ENCODE peak calls at places on chromosomes 11 and 22, in ten cellular contexts. One of them, this sample, is unnamed.

GRCh38 chr22:45977003-45977395 is at the start of gene WNT7B:
- DNase-seq in MM.1S: peak; percentile 37
- DNase-seq in colonic mucosa: no peak
- DNase-seq in H9: no peak
- DNase-seq in heart right ventricle: no peak
- DNase-seq in Peyer's patch: no peak
- DNase-seq in ovary: no peak
- DNase-seq in neural progenitor cell: peak; percentile 72
- DNase-seq in prostate gland: peak; percentile 58
- DNase-seq in endodermal cell: peak; percentile 74
- DNase-seq in this sample: peak; percentile 63

GRCh38 chr11:46281374-46281831 is 3.9 kb downstream of the CREB3L1 start:
- DNase-seq in endodermal cell: peak; percentile 70
- DNase-seq in ovary: no peak
- DNase-seq in neural progenitor cell: peak; percentile 59
- DNase-seq in MM.1S: no peak
- DNase-seq in Peyer's patch: no peak
- DNase-seq in heart right ventricle: no peak
- DNase-seq in colonic mucosa: peak; percentile 87
- DNase-seq in H9: no peak
- DNase-seq in prostate gland: peak; percentile 23
- DNase-seq in this sample: no peak

GRCh38 chr11:115528217-115528616 is 24.0 kb upstream of the CADM1 start:
- DNase-seq in ovary: no peak
- DNase-seq in neural progenitor cell: peak; percentile 33
- DNase-seq in H9: no peak
- DNase-seq in endodermal cell: peak; percentile 57
- DNase-seq in colonic mucosa: no peak
- DNase-seq in MM.1S: no peak
- DNase-seq in Peyer's patch: no peak
- DNase-seq in heart right ventricle: no peak
- DNase-seq in prostate gland: no peak
- DNase-seq in this sample: no peak

GRCh38 chr22:40728731-40729189 is 49.5 kb downstream of the MCHR1 start:
- DNase-seq in H9: no peak
- DNase-seq in ovary: no peak
- DNase-seq in Peyer's patch: peak; percentile 56
- DNase-seq in prostate gland: peak; percentile 39
- DNase-seq in colonic mucosa: no peak
- DNase-seq in neural progenitor cell: no peak
- DNase-seq in MM.1S: no peak
- DNase-seq in heart right ventricle: no peak
- DNase-seq in endodermal cell: no peak
- DNase-seq in this sample: no peak

GRCh38 chr11:11135820-11136476 is 217.1 kb downstream of the CSNK2A3 start:
- DNase-seq in neural progenitor cell: no peak
- DNase-seq in heart right ventricle: no peak
- DNase-seq in endodermal cell: no peak
- DNase-seq in ovary: no peak
- DNase-seq in prostate gland: peak; percentile 56
- DNase-seq in Peyer's patch: no peak
- DNase-seq in colonic mucosa: no peak
- DNase-seq in H9: no peak
- DNase-seq in MM.1S: no peak
- DNase-seq in this sample: peak; percentile 5

GRCh38 chr11:66878554-66878953 is 21.7 kb downstream of the LRFN4 start:
- DNase-seq in Peyer's patch: no peak
- DNase-seq in heart right ventricle: no peak
- DNase-seq in ovary: no peak
- DNase-seq in MM.1S: no peak
- DNase-seq in colonic mucosa: no peak
- DNase-seq in H9: no peak
- DNase-seq in prostate gland: no peak
- DNase-seq in endodermal cell: no peak
- DNase-seq in neural progenitor cell: no peak
- DNase-seq in this sample: no peak

GRCh38 chr22:39627865-39628562 is 57.5 kb downstream of the CACNA1I start:
- DNase-seq in MM.1S: no peak
- DNase-seq in Peyer's patch: no peak
- DNase-seq in H9: no peak
- DNase-seq in colonic mucosa: no peak
- DNase-seq in neural progenitor cell: peak; percentile 54
- DNase-seq in prostate gland: no peak
- DNase-seq in heart right ventricle: no peak
- DNase-seq in ovary: no peak
- DNase-seq in endodermal cell: no peak
- DNase-seq in this sample: no peak

GRCh38 chr11:125091247-125091876 is 20.1 kb downstream of the TMEM218 start:
- DNase-seq in neural progenitor cell: peak; percentile 89
- DNase-seq in prostate gland: no peak
- DNase-seq in H9: peak; percentile 68
- DNase-seq in MM.1S: no peak
- DNase-seq in colonic mucosa: peak; percentile 16
- DNase-seq in heart right ventricle: no peak
- DNase-seq in endodermal cell: peak; percentile 87
- DNase-seq in Peyer's patch: no peak
- DNase-seq in ovary: peak; percentile 62
- DNase-seq in this sample: peak; percentile 51

GRCh38 chr22:26570126-26570525 is 19.8 kb downstream of the TPST2 start:
- DNase-seq in prostate gland: peak; percentile 28
- DNase-seq in Peyer's patch: no peak
- DNase-seq in ovary: no peak
- DNase-seq in H9: no peak
- DNase-seq in heart right ventricle: no peak
- DNase-seq in colonic mucosa: peak; percentile 40
- DNase-seq in MM.1S: no peak
- DNase-seq in endodermal cell: no peak
- DNase-seq in neural progenitor cell: no peak
- DNase-seq in this sample: no peak

GRCh38 chr11:131944709-131945108 is 574.3 kb downstream of the NTM start:
- DNase-seq in MM.1S: no peak
- DNase-seq in ovary: no peak
- DNase-seq in colonic mucosa: no peak
- DNase-seq in heart right ventricle: no peak
- DNase-seq in Peyer's patch: no peak
- DNase-seq in prostate gland: no peak
- DNase-seq in endodermal cell: no peak
- DNase-seq in H9: no peak
- DNase-seq in neural progenitor cell: no peak
- DNase-seq in this sample: no peak

GRCh38 chr11:45723421-45723820 is 58.0 kb upstream of the CHST1 start:
- DNase-seq in endodermal cell: no peak
- DNase-seq in heart right ventricle: no peak
- DNase-seq in Peyer's patch: no peak
- DNase-seq in neural progenitor cell: no peak
- DNase-seq in MM.1S: no peak
- DNase-seq in ovary: no peak
- DNase-seq in H9: no peak
- DNase-seq in prostate gland: no peak
- DNase-seq in colonic mucosa: no peak
- DNase-seq in this sample: no peak

GRCh38 chr11:68354181-68354872 is 41.9 kb downstream of the LRP5 start:
- DNase-seq in Peyer's patch: peak; percentile 31
- DNase-seq in H9: no peak
- DNase-seq in MM.1S: no peak
- DNase-seq in ovary: peak; percentile 78
- DNase-seq in prostate gland: peak; percentile 91
- DNase-seq in endodermal cell: no peak
- DNase-seq in colonic mucosa: peak; percentile 91
- DNase-seq in neural progenitor cell: no peak
- DNase-seq in heart right ventricle: peak; percentile 85
- DNase-seq in this sample: peak; percentile 98
- H3K27ac ChIP-seq in Peyer's patch: peak overlapping the region; percentile 72
- H3K27ac ChIP-seq in H9: no peak overlapping the region
- H3K27ac ChIP-seq in MM.1S: no peak overlapping the region
- H3K27ac ChIP-seq in ovary: peak overlapping the region; percentile 72
- H3K27ac ChIP-seq in prostate gland: peak overlapping the region; percentile 83
- H3K27ac ChIP-seq in endodermal cell: peak overlapping the region; percentile 36
- H3K27ac ChIP-seq in colonic mucosa: peak overlapping the region; percentile 58
- H3K27ac ChIP-seq in neural progenitor cell: no peak overlapping the region
- H3K27ac ChIP-seq in heart right ventricle: peak overlapping the region; percentile 83
- H3K27ac ChIP-seq in this sample: peak overlapping the region; percentile 98

GRCh38 chr11:122863704-122864326 is 18.7 kb upstream of the JHY start:
- DNase-seq in ovary: peak; percentile 55
- DNase-seq in heart right ventricle: peak; percentile 24
- DNase-seq in H9: no peak
- DNase-seq in endodermal cell: peak; percentile 72
- DNase-seq in neural progenitor cell: peak; percentile 55
- DNase-seq in prostate gland: no peak
- DNase-seq in MM.1S: peak; percentile 49
- DNase-seq in colonic mucosa: peak; percentile 29
- DNase-seq in Peyer's patch: peak; percentile 47
- DNase-seq in this sample: peak; percentile 63
- TF ChIP-seq CTCF in ovary: peak; percentile 67
- TF ChIP-seq CTCF in heart right ventricle: peak; percentile 66
- TF ChIP-seq CTCF in H9: peak; percentile 94
- TF ChIP-seq CTCF in endodermal cell: peak; percentile 97
- TF ChIP-seq CTCF in neural progenitor cell: peak; percentile 99
- TF ChIP-seq CTCF in prostate gland: peak; percentile 64
- TF ChIP-seq CTCF in MM.1S: peak; percentile 88
- TF ChIP-seq CTCF in colonic mucosa: peak; percentile 77
- TF ChIP-seq CTCF in Peyer's patch: peak; percentile 67
- TF ChIP-seq CTCF in this sample: peak; percentile 82

GRCh38 chr22:24981066-24981465 is 28.6 kb downstream of the KIAA1671 start:
- DNase-seq in heart right ventricle: no peak
- DNase-seq in Peyer's patch: no peak
- DNase-seq in ovary: no peak
- DNase-seq in MM.1S: no peak
- DNase-seq in prostate gland: no peak
- DNase-seq in colonic mucosa: no peak
- DNase-seq in endodermal cell: no peak
- DNase-seq in neural progenitor cell: no peak
- DNase-seq in H9: no peak
- DNase-seq in this sample: no peak

GRCh38 chr22:24977370-24978230 is 25.1 kb downstream of the KIAA1671 start:
- DNase-seq in neural progenitor cell: peak; percentile 49
- DNase-seq in H9: no peak
- DNase-seq in Peyer's patch: no peak
- DNase-seq in MM.1S: no peak
- DNase-seq in heart right ventricle: peak; percentile 68
- DNase-seq in endodermal cell: peak; percentile 75
- DNase-seq in colonic mucosa: peak; percentile 72
- DNase-seq in prostate gland: peak; percentile 66
- DNase-seq in ovary: peak; percentile 71
- DNase-seq in this sample: no peak

GRCh38 chr22:24975813-24976341 is 23.4 kb downstream of the KIAA1671 start:
- DNase-seq in prostate gland: peak; percentile 37
- DNase-seq in H9: no peak
- DNase-seq in neural progenitor cell: peak; percentile 28
- DNase-seq in endodermal cell: no peak
- DNase-seq in Peyer's patch: no peak
- DNase-seq in heart right ventricle: peak; percentile 75
- DNase-seq in MM.1S: no peak
- DNase-seq in colonic mucosa: no peak
- DNase-seq in ovary: peak; percentile 79
- DNase-seq in this sample: no peak

GRCh38 chr22:24976442-24977218 is 24.1 kb downstream of the KIAA1671 start:
- DNase-seq in H9: no peak
- DNase-seq in Peyer's patch: no peak
- DNase-seq in neural progenitor cell: no peak
- DNase-seq in ovary: peak; percentile 69
- DNase-seq in endodermal cell: no peak
- DNase-seq in MM.1S: no peak
- DNase-seq in prostate gland: peak; percentile 69
- DNase-seq in colonic mucosa: no peak
- DNase-seq in heart right ventricle: peak; percentile 30
- DNase-seq in this sample: no peak

GRCh38 chr22:24978308-24978707 is 25.8 kb downstream of the KIAA1671 start:
- DNase-seq in prostate gland: no peak
- DNase-seq in MM.1S: no peak
- DNase-seq in endodermal cell: no peak
- DNase-seq in colonic mucosa: no peak
- DNase-seq in Peyer's patch: no peak
- DNase-seq in ovary: no peak
- DNase-seq in H9: no peak
- DNase-seq in heart right ventricle: no peak
- DNase-seq in neural progenitor cell: no peak
- DNase-seq in this sample: no peak
- H3K27ac ChIP-seq in prostate gland: peak overlapping the region; percentile 85
- H3K27ac ChIP-seq in MM.1S: no peak overlapping the region
- H3K27ac ChIP-seq in endodermal cell: no peak overlapping the region
- H3K27ac ChIP-seq in colonic mucosa: peak overlapping the region; percentile 89
- H3K27ac ChIP-seq in Peyer's patch: peak overlapping the region; percentile 90
- H3K27ac ChIP-seq in ovary: peak overlapping the region; percentile 92
- H3K27ac ChIP-seq in H9: no peak overlapping the region
- H3K27ac ChIP-seq in heart right ventricle: peak overlapping the region; percentile 84
- H3K27ac ChIP-seq in neural progenitor cell: no peak overlapping the region
- H3K27ac ChIP-seq in this sample: peak overlapping the region; percentile 99

DNA sequence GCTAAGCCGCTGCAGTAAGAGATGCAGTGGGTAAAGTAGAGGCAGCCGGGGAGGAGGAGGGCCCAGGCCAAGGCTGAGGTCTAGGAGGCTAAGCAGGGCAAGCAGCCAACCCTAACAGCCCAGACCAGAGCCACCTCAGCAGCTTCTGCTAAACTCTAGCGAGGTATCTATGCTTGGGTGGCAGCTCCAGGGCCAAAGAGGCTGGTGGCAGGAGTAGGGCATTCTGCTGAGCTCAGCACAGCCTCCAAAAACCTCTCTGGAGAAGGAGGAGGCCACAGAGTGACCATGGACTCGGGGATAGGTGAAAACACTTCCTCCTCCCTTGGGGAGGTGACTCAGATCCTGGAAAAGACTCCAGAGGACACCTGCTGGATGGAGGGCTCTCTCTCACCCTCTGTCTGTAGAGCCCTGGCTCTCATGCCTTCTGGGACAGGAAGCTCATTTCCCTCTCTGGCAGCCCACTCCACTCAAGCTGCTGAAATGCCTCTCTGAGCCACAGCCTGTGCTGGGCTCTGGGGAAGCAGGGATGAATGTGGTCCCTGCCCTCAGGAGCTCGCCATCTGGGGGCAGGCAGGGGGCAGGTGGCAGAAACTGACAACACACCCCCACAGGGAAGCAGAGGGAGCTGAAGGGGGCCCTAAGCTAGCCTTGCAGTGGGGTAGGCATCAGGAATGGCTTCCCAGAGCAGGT is 16.5 kb upstream of the TPBGL start:
- DNase-seq in ovary: no peak
- DNase-seq in Peyer's patch: no peak
- DNase-seq in neural progenitor cell: no peak
- DNase-seq in heart right ventricle: no peak
- DNase-seq in MM.1S: no peak
- DNase-seq in colonic mucosa: no peak
- DNase-seq in prostate gland: no peak
- DNase-seq in H9: peak; percentile 44
- DNase-seq in endodermal cell: peak; percentile 65
- DNase-seq in this sample: no peak
- TF ChIP-seq CTCF in ovary: no peak
- TF ChIP-seq CTCF in Peyer's patch: no peak
- TF ChIP-seq CTCF in neural progenitor cell: no peak
- TF ChIP-seq CTCF in heart right ventricle: no peak
- TF ChIP-seq CTCF in MM.1S: no peak
- TF ChIP-seq CTCF in colonic mucosa: no peak
- TF ChIP-seq CTCF in prostate gland: no peak
- TF ChIP-seq CTCF in H9: peak; percentile 36
- TF ChIP-seq CTCF in endodermal cell: peak; percentile 51
- TF ChIP-seq CTCF in this sample: no peak